ENCODE peak calls at places on chromosomes 3 and 15, in four cellular contexts. L is GM12878, D is K562, S is SK-N-SH. A is an unnamed sample.

GRCh38 chr15:42427429-42428223 is 63.3 kb downstream of the ZNF106 start:
- DNase-seq in D (no peak), S (no peak), L (no peak), A (no peak)

GRCh38 chr15:75227663-75228280 is 26.1 kb downstream of the C15orf39 start:
- DNase-seq in D (no peak), L (no peak), S (no peak), A (no peak)

GRCh38 chr3:10939556-10939955 is 53.0 kb upstream of the SLC6A1 start:
- DNase-seq in L (no peak), S (no peak), D (no peak), A (no peak)

GRCh38 chr3:65006300-65006739 is 318.5 kb upstream of the ADAMTS9 start:
- DNase-seq in L (no peak), D (no peak), S (no peak), A (no peak)

GRCh38 chr15:28984421-28985375 is 98.9 kb downstream of the APBA2 start:
- DNase-seq in S (peak; percentile 81), L (no peak), D (no peak), A (no peak)

GRCh38 chr15:46409879-46410278 is 775.0 kb downstream of the SQOR start:
- DNase-seq in L (no peak), S (no peak), D (no peak), A (no peak)

GRCh38 chr3:15754047-15754446 is 43.7 kb downstream of the ANKRD28 start:
- DNase-seq in D (no peak), S (no peak), L (no peak), A (no peak)

GRCh38 chr3:127780536-127781400 is 41.5 kb downstream of the MGLL start:
- DNase-seq in S (peak; percentile 81), D (no peak), L (no peak), A (no peak)

GRCh38 chr3:196131921-196132320 is 50.0 kb upstream of the TFRC start:
- DNase-seq in D (no peak), S (no peak), L (no peak), A (no peak)

GRCh38 chr3:9146367-9147071 is 102.9 kb downstream of the SRGAP3 start:
- DNase-seq in S (no peak), D (no peak), L (no peak), A (no peak)

GRCh38 chr15:96183020-96183926 is 147.2 kb upstream of the NR2F2 start:
- DNase-seq in S (no peak), D (no peak), L (no peak), A (no peak)

GRCh38 chr3:143849854-143850549 is 1.7 kb upstream of the SLC9A9 start:
- DNase-seq in D (no peak), L (peak; percentile 48), S (no peak), A (no peak)

GRCh38 chr15:35182841-35183479 is 97.9 kb upstream of the NANOGP8 start:
- DNase-seq in D (no peak), S (no peak), L (peak; percentile 45), A (peak; percentile 77)

GRCh38 chr15:67792250-67792942 is 32.9 kb upstream of the SKOR1 start:
- DNase-seq in S (no peak), L (no peak), D (no peak), A (no peak)

GRCh38 chr3:49901351-49902339 is 2.0 kb downstream of the MST1R start:
- DNase-seq in L (no peak), D (no peak), S (no peak), A (no peak)

GRCh38 chr3:89571707-89572106 is 464.3 kb downstream of the EPHA3 start:
- DNase-seq in S (no peak), L (no peak), D (no peak), A (no peak)

GRCh38 chr3:44992555-44993470 is 16.8 kb downstream of the EXOSC7 start:
- DNase-seq in S (peak; percentile 36), D (peak; percentile 62), L (no peak), A (peak; percentile 59)

GRCh38 chr15:34284937-34285336 is 52.6 kb downstream of the SLC12A6 start:
- DNase-seq in S (no peak), L (no peak), D (no peak), A (no peak)

GRCh38 chr3:157868168-157868567 is 238.1 kb downstream of the SHOX2 start:
- DNase-seq in L (no peak), D (no peak), S (no peak), A (no peak)

GRCh38 chr3:125662675-125663074 is 67.4 kb upstream of the OSBPL11 start:
- DNase-seq in S (no peak), D (no peak), L (no peak), A (no peak)

GRCh38 chr3:176814252-176814651 is 383.0 kb downstream of the TBL1XR1 start:
- DNase-seq in S (peak; percentile 45), L (no peak), D (peak; percentile 15), A (peak; percentile 87)

GRCh38 chr3:58269356-58269755 is 31.8 kb downstream of the ABHD6 start:
- DNase-seq in D (no peak), S (no peak), L (no peak), A (no peak)

GRCh38 chr15:55289011-55289572 is 521 bp downstream of the RAB27A start:
- DNase-seq in S (no peak), D (peak; percentile 21), L (no peak), A (peak; percentile 39)

GRCh38 chr3:174488527-174488926 is 370.6 kb upstream of the NAALADL2 start:
- DNase-seq in L (no peak), S (no peak), D (no peak), A (no peak)

GRCh38 chr3:151171145-151171544 is 31.9 kb downstream of the GPR171 start:
- DNase-seq in L (no peak), S (no peak), D (no peak), A (no peak)

GRCh38 chr3:53705774-53706173 is 140.4 kb downstream of the CHDH start:
- DNase-seq in S (no peak), L (no peak), D (no peak), A (no peak)

GRCh38 chr15:41443275-41443674 is 26.4 kb downstream of the RTF1 start:
- DNase-seq in L (no peak), D (no peak), S (no peak), A (no peak)

GRCh38 chr3:123773681-123774431 is 110.3 kb downstream of the MYLK start:
- DNase-seq in L (no peak), S (peak; percentile 58), D (no peak), A (no peak)

GRCh38 chr3:123861081-123861836 is 22.9 kb downstream of the MYLK start:
- DNase-seq in S (no peak), D (no peak), L (no peak), A (no peak)

GRCh38 chr15:87743557-87743956 is 513.0 kb downstream of the NTRK3 start:
- DNase-seq in L (no peak), D (no peak), S (no peak), A (no peak)

GRCh38 chr15:25811481-25811906 is 51.6 kb downstream of the ATP10A start:
- DNase-seq in S (no peak), L (peak; percentile 37), D (no peak), A (no peak)

GRCh38 chr3:188956839-188957489 is 214.8 kb upstream of the TPRG1 start:
- DNase-seq in D (peak; percentile 33), S (peak; percentile 22), L (no peak), A (no peak)

GRCh38 chr3:161576733-161577510 is 80.3 kb downstream of the OTOL1 start:
- DNase-seq in D (no peak), L (no peak), S (peak; percentile 20), A (no peak)

GRCh38 chr3:115634052-115634451 is 10.7 kb downstream of the GAP43 start:
- DNase-seq in D (no peak), L (no peak), S (no peak), A (no peak)

GRCh38 chr3:55453871-55454496 is 33.1 kb downstream of the WNT5A start:
- DNase-seq in L (peak; percentile 1), S (no peak), D (no peak), A (no peak)

DNA sequence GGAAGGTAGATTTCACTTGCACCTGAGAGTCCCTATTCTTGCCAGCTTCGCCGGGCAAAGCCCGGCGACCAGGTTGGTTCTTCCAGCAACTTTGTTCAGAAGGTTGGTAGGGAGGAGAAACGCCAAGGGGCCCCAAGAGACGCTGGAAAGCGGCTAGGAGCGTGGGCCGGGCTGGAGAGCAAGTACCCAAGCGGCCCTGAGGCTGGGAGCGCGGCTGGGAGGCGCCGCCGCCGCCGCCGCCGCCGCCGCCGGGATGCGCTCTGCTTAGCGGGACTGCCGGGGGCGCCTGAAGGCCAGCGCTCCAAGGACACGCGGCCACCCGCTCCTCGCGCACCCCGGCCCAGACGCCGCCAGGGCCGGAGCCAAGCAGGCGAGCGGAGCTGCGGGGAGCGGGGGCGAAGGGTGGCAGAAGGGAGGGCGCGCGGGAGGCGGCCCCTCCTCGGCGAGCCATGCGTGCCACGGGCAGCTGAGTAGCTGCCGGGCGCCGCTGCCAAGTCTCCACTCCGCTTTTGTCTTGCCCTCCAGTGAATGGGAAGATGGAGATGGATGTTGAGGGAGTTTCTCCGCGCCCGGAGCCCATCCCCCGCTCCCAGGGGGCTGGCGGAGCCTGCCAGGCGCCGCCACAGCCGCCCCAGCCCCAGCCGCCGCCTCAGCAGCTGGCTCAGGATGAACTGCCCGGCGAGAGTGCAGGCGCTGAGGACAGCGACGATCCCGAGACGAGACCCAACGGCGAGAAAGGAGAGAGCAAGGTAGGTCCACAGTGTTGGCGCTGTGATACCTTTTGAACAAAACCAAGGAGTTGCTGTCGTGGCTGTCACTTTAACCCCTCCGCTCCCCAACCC is 227.3 kb upstream of the AZI2 start:
- DNase-seq in S (peak; percentile 87), L (no peak), D (no peak), A (peak; percentile 52)
- TF ChIP-seq USF1 in S (no peak), L (no peak), D (no peak), A (no peak)

GRCh38 chr3:129310111-129310601 is 31.5 kb downstream of the HMCES start:
- DNase-seq in D (no peak), L (no peak), S (no peak), A (no peak)

GRCh38 chr3:129304553-129305222 is 26.0 kb downstream of the HMCES start:
- DNase-seq in S (no peak), L (no peak), D (no peak), A (no peak)

GRCh38 chr3:129308636-129309035 is 30.0 kb downstream of the HMCES start:
- DNase-seq in S (no peak), D (no peak), L (no peak), A (no peak)

GRCh38 chr3:129304141-129304540 is 25.5 kb downstream of the HMCES start:
- DNase-seq in D (no peak), S (no peak), L (no peak), A (no peak)

GRCh38 chr3:129305592-129306091 is 27.0 kb downstream of the HMCES start:
- DNase-seq in S (no peak), L (no peak), D (peak; percentile 76), A (peak; percentile 99)
- TF ChIP-seq USF1 in S (no peak), L (no peak), D (no peak), A (no peak)

DNA sequence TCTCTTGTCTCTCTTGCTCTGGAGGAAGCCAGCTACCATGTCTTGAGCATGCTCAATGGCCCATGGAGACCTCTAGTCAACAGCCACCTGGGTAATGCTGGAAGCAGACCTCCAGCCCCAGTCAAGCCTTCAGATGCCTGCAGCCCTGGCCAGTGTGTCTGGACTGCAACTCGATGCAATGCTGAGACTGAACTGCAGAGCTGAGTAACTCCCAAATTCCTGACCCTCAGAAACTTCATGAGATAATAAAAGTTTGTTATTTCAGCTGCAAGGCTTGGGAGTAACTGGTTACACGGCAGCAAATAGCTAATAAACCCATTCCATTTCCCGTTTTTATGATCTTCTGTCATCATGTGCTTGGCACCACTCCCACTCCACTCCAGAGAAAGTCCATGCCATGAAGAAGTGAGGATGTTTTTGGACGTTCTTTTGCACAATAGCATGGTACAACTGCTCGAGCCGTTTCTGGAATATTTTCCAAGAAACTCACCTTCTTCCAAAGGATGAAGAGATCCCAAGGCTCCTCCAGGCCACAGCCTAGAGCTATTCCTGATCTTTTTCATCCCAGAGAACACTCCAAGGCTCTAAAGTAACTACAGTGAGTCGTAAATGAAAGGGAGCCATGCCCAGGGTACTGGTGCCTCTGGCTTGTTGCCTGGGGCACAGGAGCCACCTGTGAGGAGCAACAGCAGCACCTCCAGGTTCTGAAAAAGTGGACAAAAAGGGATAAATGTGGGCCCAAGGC is 72.0 kb upstream of the KLF13 start:
- DNase-seq in S (no peak), D (no peak), L (no peak), A (no peak)
- TF ChIP-seq USF1 in S (no peak), D (no peak), L (no peak), A (no peak)

GRCh38 chr15:63504247-63504978 is at the start of gene USP3:
- DNase-seq in L (no peak), D (peak; percentile 94), S (peak; percentile 98), A (peak; percentile 92)
- TF ChIP-seq USF1 in L (no peak), D (no peak), S (no peak), A (no peak)